ENCODE peak calls at places on chromosomes 13 and 19, in seven cellular contexts. D, S, W, B, Z, Q and R are unnamed samples.

GRCh38 chr13:48266967-48267639 is 34.1 kb downstream of the ITM2B start:
- DNase-seq in D (no peak), S (no peak), W (no peak), B (no peak), Z (no peak), Q (no peak), R (no peak)

GRCh38 chr13:66154354-66154753 is 1075.8 kb downstream of the PCDH9 start:
- DNase-seq in D (no peak), S (no peak), W (no peak), B (no peak), Z (no peak), Q (no peak), R (no peak)

GRCh38 chr13:110921209-110921608 is 6.3 kb upstream of the ANKRD10 start:
- DNase-seq in D (no peak), S (no peak), W (no peak), B (no peak), Z (no peak), Q (no peak), R (no peak)

GRCh38 chr19:51709575-51709974 is 14.2 kb downstream of the HAS1 start:
- DNase-seq in D (no peak), S (no peak), W (no peak), B (no peak), Z (no peak), Q (no peak), R (no peak)

GRCh38 chr13:51887441-51887840 is 25.7 kb downstream of the CCDC70 start:
- DNase-seq in D (no peak), S (no peak), W (no peak), B (no peak), Z (no peak), Q (no peak), R (no peak)

GRCh38 chr19:44698492-44699201 is at the start of gene CEACAM16:
- DNase-seq in D (no peak), S (no peak), W (no peak), B (no peak), Z (no peak), Q (no peak), R (no peak)

GRCh38 chr13:29362849-29363604 is 232.5 kb downstream of the SLC7A1 start:
- DNase-seq in D (peak), S (peak), W (no peak), B (peak), Z (peak), Q (peak), R (peak)

GRCh38 chr13:22218784-22219183 is 547.9 kb downstream of the FGF9 start:
- DNase-seq in D (no peak), S (no peak), W (no peak), B (no peak), Z (no peak), Q (no peak), R (no peak)

GRCh38 chr13:42985312-42986175 is 6.5 kb downstream of the EPSTI1 start:
- DNase-seq in D (no peak), S (no peak), W (no peak), B (no peak), Z (no peak), Q (no peak), R (no peak)